ENCODE peak calls at places on chromosomes 16 and 17, in nine cellular contexts. Y, F, X, Q, E, P, L, N and V are unnamed samples.

GRCh38 chr17:17798010-17798556 is 38.7 kb downstream of the SREBF1 start:
- DNase-seq in Y (no peak), F (no peak), X (no peak), Q (no peak), E (no peak), P (no peak), L (no peak), N (no peak), V (no peak)

GRCh38 chr17:17020821-17021193 is 21.4 kb upstream of the MPRIP start:
- DNase-seq in Y (no peak), F (no peak), X (no peak), Q (no peak), E (no peak), P (no peak), L (no peak), N (no peak), V (no peak)

GRCh38 chr16:15660203-15660601 is 10.2 kb downstream of the NDE1 start:
- DNase-seq in Y (no peak), F (no peak), X (no peak), Q (no peak), E (no peak), P (no peak), L (no peak), N (no peak), V (no peak)

GRCh38 chr16:17063156-17063555 is 407.6 kb downstream of the XYLT1 start:
- DNase-seq in Y (no peak), F (no peak), X (no peak), Q (no peak), E (peak; percentile 21), P (no peak), L (no peak), N (no peak), V (no peak)

GRCh38 chr16:23267647-23268046 is 34.5 kb upstream of the SCNN1B start:
- DNase-seq in Y (no peak), F (no peak), X (no peak), Q (no peak), E (no peak), P (no peak), L (no peak), N (no peak), V (no peak)

GRCh38 chr16:57361384-57361783 is 2.8 kb downstream of the CCL22 start:
- DNase-seq in Y (no peak), F (no peak), X (no peak), Q (no peak), E (no peak), P (no peak), L (peak; percentile 74), N (no peak), V (no peak)

GRCh38 chr16:70746040-70746707 is 54.8 kb downstream of the VAC14 start:
- DNase-seq in Y (peak; percentile 79), F (peak; percentile 67), X (no peak), Q (peak; percentile 87), E (peak; percentile 77), P (peak; percentile 94), L (peak; percentile 69), N (peak; percentile 36), V (peak; percentile 30)

GRCh38 chr16:61128545-61129323 is 907.5 kb downstream of the CDH8 start:
- DNase-seq in Y (no peak), F (no peak), X (no peak), Q (peak; percentile 63), E (no peak), P (no peak), L (no peak), N (no peak), V (no peak)

GRCh38 chr16:83348991-83349390 is 458.8 kb upstream of the HSBP1 start:
- DNase-seq in Y (no peak), F (no peak), X (no peak), Q (no peak), E (no peak), P (no peak), L (no peak), N (no peak), V (no peak)

GRCh38 chr16:798666-799065 is 1.9 kb downstream of the GNG13 start:
- DNase-seq in Y (no peak), F (no peak), X (no peak), Q (no peak), E (no peak), P (no peak), L (no peak), N (no peak), V (no peak)

GRCh38 chr16:73434621-73435020 is 386.7 kb upstream of the ZFHX3 start:
- DNase-seq in Y (no peak), F (no peak), X (no peak), Q (no peak), E (no peak), P (no peak), L (no peak), N (no peak), V (no peak)

GRCh38 chr16:87431926-87432325 is 39.8 kb downstream of the MAP1LC3B start:
- DNase-seq in Y (no peak), F (no peak), X (no peak), Q (no peak), E (no peak), P (peak; percentile 84), L (no peak), N (no peak), V (no peak)

GRCh38 chr17:78665952-78666920 is 89.0 kb upstream of the DNAH17 start:
- DNase-seq in Y (no peak), F (no peak), X (no peak), Q (no peak), E (no peak), P (peak; percentile 79), L (no peak), N (peak; percentile 94), V (peak; percentile 44)

GRCh38 chr17:79420318-79421243 is 190.3 kb downstream of the RBFOX3 start:
- DNase-seq in Y (peak; percentile 66), F (no peak), X (no peak), Q (no peak), E (no peak), P (peak; percentile 22), L (no peak), N (peak; percentile 3), V (no peak)

GRCh38 chr17:13310858-13311257 is 290.9 kb downstream of the HS3ST3A1 start:
- DNase-seq in Y (no peak), F (no peak), X (no peak), Q (no peak), E (no peak), P (no peak), L (no peak), N (no peak), V (no peak)
- TF ChIP-seq POLR2A in Y (no peak), F (no peak), X (no peak), Q (no peak), E (no peak), P (no peak), L (no peak), N (no peak), V (no peak)

GRCh38 chr17:35046740-35047283 is 16.7 kb downstream of the RFFL start:
- DNase-seq in Y (no peak), F (no peak), X (peak; percentile 53), Q (no peak), E (no peak), P (no peak), L (no peak), N (peak; percentile 74), V (no peak)
- TF ChIP-seq POLR2A in Y (no peak), F (peak; percentile 14), X (peak; percentile 85), Q (no peak), E (no peak), P (no peak), L (no peak), N (no peak), V (no peak)

DNA sequence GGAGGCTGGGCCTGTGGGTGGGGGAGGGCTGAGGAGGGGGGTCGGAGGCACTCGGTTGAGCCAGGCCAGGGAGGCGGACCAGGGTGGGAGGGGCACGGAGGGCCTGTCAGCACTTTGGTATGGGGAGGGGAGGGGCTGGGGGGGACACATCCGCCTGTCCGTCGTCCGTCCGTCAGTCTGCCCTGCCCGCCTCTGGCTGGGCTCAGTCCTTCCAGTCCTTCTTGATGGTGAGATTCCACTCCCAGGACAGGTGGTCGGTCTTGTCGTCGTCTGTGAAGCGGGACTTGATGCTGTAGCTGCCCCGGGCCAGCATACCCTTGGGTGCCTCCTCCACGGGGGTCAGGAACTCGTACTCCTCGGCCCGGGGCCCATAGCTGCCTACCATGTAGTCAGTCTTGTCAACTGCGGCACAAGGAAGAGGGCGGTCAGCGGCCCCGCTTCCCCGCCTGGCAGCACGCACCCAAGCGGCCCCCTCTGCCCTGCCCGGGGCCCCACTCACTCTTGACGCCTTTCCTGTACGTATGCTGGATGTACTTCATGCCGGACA is 2.4 kb downstream of the ARHGDIA start:
- DNase-seq in Y (peak; percentile 91), F (peak; percentile 43), X (no peak), Q (no peak), E (no peak), P (peak; percentile 66), L (no peak), N (no peak), V (no peak)
- TF ChIP-seq POLR2A in Y (peak; percentile 21), F (no peak), X (peak; percentile 7), Q (no peak), E (no peak), P (no peak), L (no peak), N (peak; percentile 17), V (no peak)

GRCh38 chr17:28317965-28318758 is 838 bp upstream of the TMEM97 start:
- DNase-seq in Y (no peak), F (no peak), X (no peak), Q (no peak), E (no peak), P (no peak), L (no peak), N (peak; percentile 6), V (peak; percentile 48)
- TF ChIP-seq POLR2A in Y (no peak), F (no peak), X (no peak), Q (no peak), E (no peak), P (no peak), L (no peak), N (no peak), V (no peak)